ENCODE peak calls at places on chromosomes 11 and 22, in four cellular contexts. T is HCT116, C is LHCN-M2, M is NCI-H524. K is an unnamed sample.

GRCh38 chr11:22930816-22931594 is 70.7 kb upstream of the CCDC179 start:
- DNase-seq in T (no peak), C (no peak), M (no peak), K (no peak)

GRCh38 chr22:46758867-46759290 is 3.6 kb upstream of the TBC1D22A start:
- DNase-seq in T (peak), C (peak), M (peak), K (no peak)

GRCh38 chr11:79371152-79371551 is 69.7 kb downstream of the TENM4 start:
- DNase-seq in T (no peak), C (no peak), M (no peak), K (no peak)

GRCh38 chr11:20668844-20669832 is at the start of gene NELL1:
- DNase-seq in T (no peak), C (no peak), M (no peak), K (no peak)

GRCh38 chr11:116812109-116812508 is 11.0 kb downstream of the APOA4 start:
- DNase-seq in T (no peak), C (no peak), M (no peak), K (no peak)

GRCh38 chr11:117221775-117222517 is 9.9 kb downstream of the PCSK7 start:
- DNase-seq in T (no peak), C (peak), M (peak), K (peak)

GRCh38 chr11:46335858-46336600 is 11.2 kb upstream of the DGKZ start:
- DNase-seq in T (no peak), C (no peak), M (no peak), K (no peak)

GRCh38 chr11:123562166-123562565 is 92.3 kb downstream of the SCN3B start:
- DNase-seq in T (no peak), C (no peak), M (no peak), K (no peak)

GRCh38 chr22:49733631-49734030 is 94.0 kb downstream of the BRD1 start:
- DNase-seq in T (no peak), C (no peak), M (no peak), K (no peak)

GRCh38 chr22:32024791-32025190 is 18.3 kb upstream of the SLC5A1 start:
- DNase-seq in T (no peak), C (peak), M (no peak), K (no peak)

GRCh38 chr11:35582033-35582432 is 36.2 kb upstream of the FJX1 start:
- DNase-seq in T (no peak), C (no peak), M (no peak), K (no peak)

GRCh38 chr11:61294717-61295595 is at the start of gene VWCE:
- DNase-seq in T (no peak), C (peak), M (peak), K (no peak)

GRCh38 chr22:46721716-46722115 is 16.3 kb downstream of the CERK start:
- DNase-seq in T (no peak), C (no peak), M (no peak), K (no peak)

GRCh38 chr11:106152824-106153223 is 75.4 kb downstream of the AASDHPPT start:
- DNase-seq in T (no peak), C (peak), M (no peak), K (no peak)

GRCh38 chr11:45921561-45922424 is 663 bp upstream of the LARGE2 start:
- DNase-seq in T (no peak), C (no peak), M (peak), K (no peak)

GRCh38 chr11:85857098-85857497 is 1.9 kb downstream of the CCDC83 start:
- DNase-seq in T (no peak), C (no peak), M (no peak), K (no peak)

GRCh38 chr22:24437820-24438328 is 10.5 kb downstream of the ADORA2A start:
- DNase-seq in T (no peak), C (no peak), M (no peak), K (no peak)

GRCh38 chr11:8281266-8281665 is 17.6 kb upstream of the LMO1 start:
- DNase-seq in T (no peak), C (no peak), M (no peak), K (no peak)

GRCh38 chr11:76610871-76611475 is 59.6 kb downstream of the LRRC32 start:
- DNase-seq in T (no peak), C (no peak), M (peak), K (no peak)

GRCh38 chr11:118953265-118953664 is 2.8 kb upstream of the UPK2 start:
- DNase-seq in T (no peak), C (peak), M (peak), K (no peak)

GRCh38 chr11:97007283-97007682 is 617.5 kb downstream of the JRKL start:
- DNase-seq in T (no peak), C (no peak), M (no peak), K (no peak)

GRCh38 chr11:2744166-2744565 is 44.4 kb upstream of the KCNQ1OT1 start:
- DNase-seq in T (no peak), C (no peak), M (peak), K (no peak)

GRCh38 chr22:37680191-37680851 is 4.9 kb downstream of the LGALS1 start:
- DNase-seq in T (no peak), C (peak), M (no peak), K (no peak)

K was measured in BJ.